ENCODE peak calls at places on chromosome 18, in four cellular contexts. N is activated T-cell treated with anti-CD3 and anti-CD28 coated beads for 4 hours, J is foreskin fibroblast, O is GM19239. F is an unnamed sample.

GRCh38 chr18:48832961-48833700 is 117.6 kb downstream of the SMAD7 start:
- DNase-seq in N (no peak), J (peak; percentile 63), O (no peak), F (no peak)

GRCh38 chr18:52333860-52334259 is 6.1 kb upstream of the DCC start:
- DNase-seq in N (no peak), J (no peak), O (no peak), F (no peak)

GRCh38 chr18:24208270-24209035 is 69.6 kb downstream of the CABYR start:
- DNase-seq in N (no peak), J (no peak), O (no peak), F (no peak)

GRCh38 chr18:9914334-9914583 is 443 bp downstream of the VAPA start:
- DNase-seq in N (no peak), J (no peak), O (no peak), F (peak; percentile 85)

GRCh38 chr18:58335223-58335622 is 291.2 kb downstream of the NEDD4L start:
- DNase-seq in N (no peak), J (no peak), O (no peak), F (no peak)

GRCh38 chr18:13799396-13799795 is 24.6 kb upstream of the MC5R start:
- DNase-seq in N (no peak), J (no peak), O (no peak), F (no peak)

GRCh38 chr18:48889115-48889941 is 61.4 kb downstream of the SMAD7 start:
- DNase-seq in N (no peak), J (no peak), O (no peak), F (no peak)

GRCh38 chr18:29034113-29034856 is 857.4 kb upstream of the CDH2 start:
- DNase-seq in N (no peak), J (no peak), O (no peak), F (no peak)

GRCh38 chr18:48541026-48541746 is 2.4 kb downstream of the CTIF start:
- DNase-seq in N (no peak), J (peak; percentile 82), O (peak; percentile 31), F (peak; percentile 71)

GRCh38 chr18:77749189-77749588 is 499.5 kb downstream of the GALR1 start:
- DNase-seq in N (no peak), J (no peak), O (no peak), F (peak; percentile 9)

GRCh38 chr18:58091099-58091611 is 47.1 kb downstream of the NEDD4L start:
- DNase-seq in N (no peak), J (no peak), O (no peak), F (peak; percentile 20)

GRCh38 chr18:33014060-33014796 is 241.4 kb upstream of the KLHL14 start:
- DNase-seq in N (no peak), J (no peak), O (no peak), F (no peak)

GRCh38 chr18:56873441-56874140 is 222.4 kb downstream of the WDR7 start:
- DNase-seq in N (no peak), J (no peak), O (no peak), F (no peak)

GRCh38 chr18:8816805-8817204 is 111.4 kb downstream of the MTCL1 start:
- DNase-seq in N (no peak), J (peak; percentile 46), O (no peak), F (no peak)

GRCh38 chr18:62450546-62451395 is 72.1 kb upstream of the ZCCHC2 start:
- DNase-seq in N (no peak), J (peak; percentile 74), O (no peak), F (no peak)

GRCh38 chr18:48113691-48114090 is 183.2 kb upstream of the SMAD2 start:
- DNase-seq in N (no peak), J (no peak), O (no peak), F (no peak)

GRCh38 chr18:2302628-2303516 is 268.4 kb downstream of the METTL4 start:
- DNase-seq in N (no peak), J (peak; percentile 28), O (no peak), F (no peak)

F was measured in GM20000.